ENCODE peak calls at places on chromosomes 7 and 10, in seven cellular contexts. One of them, this sample, is unnamed.

GRCh38 chr10:99329891-99330674 is 927 bp downstream of the CNNM1 start:
- DNase-seq in lower leg skin: no peak
- DNase-seq in astrocyte of the spinal cord: no peak
- DNase-seq in fibroblast of mammary gland: peak; percentile 7
- DNase-seq in heart left ventricle: no peak
- DNase-seq in neural progenitor cell: peak; percentile 66
- DNase-seq in AG04449: no peak
- DNase-seq in this sample: peak; percentile 68

GRCh38 chr7:104973909-104974415 is 40.0 kb upstream of the KMT2E start:
- DNase-seq in astrocyte of the spinal cord: peak; percentile 93
- DNase-seq in lower leg skin: no peak
- DNase-seq in heart left ventricle: no peak
- DNase-seq in neural progenitor cell: no peak
- DNase-seq in AG04449: no peak
- DNase-seq in fibroblast of mammary gland: peak; percentile 96
- DNase-seq in this sample: peak; percentile 83

GRCh38 chr7:47371733-47372368 is 210.1 kb downstream of the TNS3 start:
- DNase-seq in neural progenitor cell: no peak
- DNase-seq in lower leg skin: no peak
- DNase-seq in astrocyte of the spinal cord: peak; percentile 58
- DNase-seq in heart left ventricle: peak; percentile 90
- DNase-seq in AG04449: no peak
- DNase-seq in fibroblast of mammary gland: peak; percentile 47
- DNase-seq in this sample: no peak

GRCh38 chr10:74949843-74950765 is 123.7 kb downstream of the KAT6B start:
- DNase-seq in neural progenitor cell: no peak
- DNase-seq in fibroblast of mammary gland: no peak
- DNase-seq in AG04449: no peak
- DNase-seq in astrocyte of the spinal cord: no peak
- DNase-seq in heart left ventricle: no peak
- DNase-seq in lower leg skin: no peak
- DNase-seq in this sample: no peak

GRCh38 chr7:83148776-83149175 is 13.9 kb downstream of the PCLO start:
- DNase-seq in astrocyte of the spinal cord: peak; percentile 65
- DNase-seq in fibroblast of mammary gland: peak; percentile 14
- DNase-seq in lower leg skin: no peak
- DNase-seq in AG04449: no peak
- DNase-seq in neural progenitor cell: no peak
- DNase-seq in heart left ventricle: no peak
- DNase-seq in this sample: no peak

GRCh38 chr10:22320591-22321155 is at the start of gene BMI1:
- DNase-seq in neural progenitor cell: peak; percentile 90
- DNase-seq in AG04449: no peak
- DNase-seq in lower leg skin: peak; percentile 78
- DNase-seq in heart left ventricle: peak; percentile 86
- DNase-seq in astrocyte of the spinal cord: peak; percentile 73
- DNase-seq in fibroblast of mammary gland: peak; percentile 70
- DNase-seq in this sample: peak; percentile 99

GRCh38 chr10:63145782-63146181 is 12.7 kb downstream of the NRBF2 start:
- DNase-seq in astrocyte of the spinal cord: no peak
- DNase-seq in heart left ventricle: no peak
- DNase-seq in neural progenitor cell: no peak
- DNase-seq in lower leg skin: no peak
- DNase-seq in fibroblast of mammary gland: peak; percentile 57
- DNase-seq in AG04449: no peak
- DNase-seq in this sample: peak; percentile 68

GRCh38 chr10:127813290-127813689 is 76.3 kb downstream of the FOXI2 start:
- DNase-seq in AG04449: no peak
- DNase-seq in neural progenitor cell: peak; percentile 28
- DNase-seq in lower leg skin: no peak
- DNase-seq in heart left ventricle: no peak
- DNase-seq in astrocyte of the spinal cord: no peak
- DNase-seq in fibroblast of mammary gland: no peak
- DNase-seq in this sample: no peak

GRCh38 chr10:78411716-78412115 is 378.1 kb downstream of the RPS24 start:
- DNase-seq in fibroblast of mammary gland: no peak
- DNase-seq in lower leg skin: no peak
- DNase-seq in heart left ventricle: no peak
- DNase-seq in neural progenitor cell: no peak
- DNase-seq in AG04449: no peak
- DNase-seq in astrocyte of the spinal cord: no peak
- DNase-seq in this sample: no peak

GRCh38 chr10:5622586-5622985 is 43.8 kb downstream of the ASB13 start:
- DNase-seq in neural progenitor cell: no peak
- DNase-seq in astrocyte of the spinal cord: no peak
- DNase-seq in lower leg skin: no peak
- DNase-seq in heart left ventricle: no peak
- DNase-seq in AG04449: peak; percentile 38
- DNase-seq in fibroblast of mammary gland: no peak
- DNase-seq in this sample: no peak

GRCh38 chr10:5622186-5622585 is 44.2 kb downstream of the ASB13 start:
- DNase-seq in neural progenitor cell: no peak
- DNase-seq in fibroblast of mammary gland: no peak
- DNase-seq in astrocyte of the spinal cord: no peak
- DNase-seq in lower leg skin: no peak
- DNase-seq in AG04449: no peak
- DNase-seq in heart left ventricle: no peak
- DNase-seq in this sample: no peak

GRCh38 chr10:5620966-5621365 is 45.4 kb downstream of the ASB13 start:
- DNase-seq in AG04449: no peak
- DNase-seq in fibroblast of mammary gland: no peak
- DNase-seq in neural progenitor cell: no peak
- DNase-seq in astrocyte of the spinal cord: no peak
- DNase-seq in lower leg skin: no peak
- DNase-seq in heart left ventricle: no peak
- DNase-seq in this sample: peak; percentile 39

GRCh38 chr10:5624701-5625100 is 41.7 kb downstream of the ASB13 start:
- DNase-seq in neural progenitor cell: no peak
- DNase-seq in heart left ventricle: no peak
- DNase-seq in lower leg skin: no peak
- DNase-seq in fibroblast of mammary gland: no peak
- DNase-seq in astrocyte of the spinal cord: no peak
- DNase-seq in AG04449: no peak
- DNase-seq in this sample: no peak

DNA sequence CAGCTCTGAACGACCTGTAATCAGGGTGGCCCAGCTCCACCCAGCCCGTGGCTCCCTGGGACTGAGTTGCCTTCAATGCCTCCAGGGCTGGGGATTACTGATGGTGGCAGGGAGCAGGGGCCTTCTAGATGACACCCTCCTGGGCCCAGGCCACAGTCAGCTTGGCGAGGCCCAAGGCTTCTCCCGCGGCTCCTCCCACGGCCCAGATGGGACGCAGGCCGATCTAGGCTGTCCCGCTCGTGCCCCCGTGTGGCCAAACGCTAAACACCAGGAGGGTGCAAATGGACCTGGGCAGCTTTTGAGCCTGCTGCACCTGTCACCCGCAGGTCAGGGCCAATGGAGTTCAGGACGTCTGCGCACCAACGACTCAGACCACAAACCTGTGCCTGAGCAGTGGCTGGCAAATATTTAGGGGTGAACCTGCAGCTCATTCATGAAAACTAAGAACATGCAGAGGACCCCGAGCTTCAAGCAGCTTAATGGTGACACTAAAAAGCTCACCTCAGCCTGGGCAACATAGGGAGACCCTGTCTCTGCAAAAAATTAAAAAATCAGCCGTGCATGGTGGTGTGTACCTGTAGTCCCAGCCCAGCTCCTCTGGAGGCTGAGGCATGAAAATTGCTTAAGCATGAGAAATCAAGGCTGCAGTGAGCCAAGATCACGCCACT is 43.2 kb downstream of the ASB13 start:
- DNase-seq in neural progenitor cell: peak; percentile 93
- DNase-seq in astrocyte of the spinal cord: peak; percentile 79
- DNase-seq in fibroblast of mammary gland: peak; percentile 77
- DNase-seq in heart left ventricle: peak; percentile 94
- DNase-seq in AG04449: peak; percentile 21
- DNase-seq in lower leg skin: peak; percentile 75
- DNase-seq in this sample: peak; percentile 98
- TF ChIP-seq CTCF in neural progenitor cell: peak; percentile 94
- TF ChIP-seq CTCF in astrocyte of the spinal cord: peak; percentile 93
- TF ChIP-seq CTCF in fibroblast of mammary gland: peak; percentile 81
- TF ChIP-seq CTCF in heart left ventricle: peak; percentile 93
- TF ChIP-seq CTCF in AG04449: peak; percentile 96
- TF ChIP-seq CTCF in lower leg skin: no peak
- TF ChIP-seq CTCF in this sample: peak; percentile 90

GRCh38 chr7:100676501-100677306 is 3.2 kb downstream of the GNB2 start:
- DNase-seq in astrocyte of the spinal cord: no peak
- DNase-seq in neural progenitor cell: no peak
- DNase-seq in fibroblast of mammary gland: no peak
- DNase-seq in AG04449: no peak
- DNase-seq in heart left ventricle: peak; percentile 63
- DNase-seq in lower leg skin: no peak
- DNase-seq in this sample: peak; percentile 66
- H3K4me3 ChIP-seq in astrocyte of the spinal cord: peak overlapping the region; percentile 97
- H3K4me3 ChIP-seq in neural progenitor cell: peak overlapping the region; percentile 100
- H3K4me3 ChIP-seq in fibroblast of mammary gland: peak overlapping the region; percentile 24
- H3K4me3 ChIP-seq in AG04449: peak overlapping the region; percentile 81
- H3K4me3 ChIP-seq in heart left ventricle: peak overlapping the region; percentile 79
- H3K4me3 ChIP-seq in lower leg skin: no peak overlapping the region
- H3K4me3 ChIP-seq in this sample: peak overlapping the region; percentile 90

GRCh38 chr7:132092106-132092505 is 484.2 kb downstream of the PLXNA4 start:
- DNase-seq in heart left ventricle: no peak
- DNase-seq in astrocyte of the spinal cord: no peak
- DNase-seq in AG04449: no peak
- DNase-seq in lower leg skin: no peak
- DNase-seq in fibroblast of mammary gland: no peak
- DNase-seq in neural progenitor cell: no peak
- DNase-seq in this sample: no peak
- TF ChIP-seq CTCF in heart left ventricle: no peak
- TF ChIP-seq CTCF in astrocyte of the spinal cord: no peak
- TF ChIP-seq CTCF in AG04449: no peak
- TF ChIP-seq CTCF in lower leg skin: no peak
- TF ChIP-seq CTCF in fibroblast of mammary gland: no peak
- TF ChIP-seq CTCF in neural progenitor cell: no peak
- TF ChIP-seq CTCF in this sample: no peak

GRCh38 chr10:124890225-124890624 is 51.7 kb upstream of the ZRANB1 start:
- DNase-seq in neural progenitor cell: no peak
- DNase-seq in heart left ventricle: no peak
- DNase-seq in astrocyte of the spinal cord: no peak
- DNase-seq in lower leg skin: no peak
- DNase-seq in AG04449: no peak
- DNase-seq in fibroblast of mammary gland: no peak
- DNase-seq in this sample: no peak
- H3K4me3 ChIP-seq in neural progenitor cell: no peak overlapping the region
- H3K4me3 ChIP-seq in heart left ventricle: no peak overlapping the region
- H3K4me3 ChIP-seq in astrocyte of the spinal cord: no peak overlapping the region
- H3K4me3 ChIP-seq in lower leg skin: no peak overlapping the region
- H3K4me3 ChIP-seq in AG04449: no peak overlapping the region
- H3K4me3 ChIP-seq in fibroblast of mammary gland: no peak overlapping the region
- H3K4me3 ChIP-seq in this sample: no peak overlapping the region

GRCh38 chr10:29470843-29471482 is 163.8 kb downstream of the SVIL start:
- DNase-seq in heart left ventricle: no peak
- DNase-seq in astrocyte of the spinal cord: no peak
- DNase-seq in lower leg skin: no peak
- DNase-seq in fibroblast of mammary gland: no peak
- DNase-seq in AG04449: no peak
- DNase-seq in neural progenitor cell: no peak
- DNase-seq in this sample: no peak

GRCh38 chr10:29461042-29461441 is 172.2 kb downstream of the LYZL1 start:
- DNase-seq in AG04449: no peak
- DNase-seq in lower leg skin: no peak
- DNase-seq in heart left ventricle: no peak
- DNase-seq in astrocyte of the spinal cord: no peak
- DNase-seq in neural progenitor cell: no peak
- DNase-seq in fibroblast of mammary gland: no peak
- DNase-seq in this sample: no peak

GRCh38 chr10:29469481-29470354 is 165.1 kb downstream of the SVIL start:
- DNase-seq in AG04449: no peak
- DNase-seq in fibroblast of mammary gland: no peak
- DNase-seq in lower leg skin: no peak
- DNase-seq in neural progenitor cell: no peak
- DNase-seq in heart left ventricle: no peak
- DNase-seq in astrocyte of the spinal cord: no peak
- DNase-seq in this sample: no peak

GRCh38 chr10:29470355-29470705 is 164.4 kb downstream of the SVIL start:
- DNase-seq in astrocyte of the spinal cord: no peak
- DNase-seq in fibroblast of mammary gland: peak; percentile 19
- DNase-seq in neural progenitor cell: peak; percentile 69
- DNase-seq in lower leg skin: no peak
- DNase-seq in heart left ventricle: no peak
- DNase-seq in AG04449: no peak
- DNase-seq in this sample: no peak

GRCh38 chr10:29465384-29465783 is 169.4 kb downstream of the SVIL start:
- DNase-seq in heart left ventricle: no peak
- DNase-seq in neural progenitor cell: no peak
- DNase-seq in AG04449: no peak
- DNase-seq in fibroblast of mammary gland: no peak
- DNase-seq in lower leg skin: no peak
- DNase-seq in astrocyte of the spinal cord: no peak
- DNase-seq in this sample: no peak
- TF ChIP-seq CTCF in heart left ventricle: no peak
- TF ChIP-seq CTCF in neural progenitor cell: peak; percentile 47
- TF ChIP-seq CTCF in AG04449: peak; percentile 6
- TF ChIP-seq CTCF in fibroblast of mammary gland: peak; percentile 36
- TF ChIP-seq CTCF in lower leg skin: no peak
- TF ChIP-seq CTCF in astrocyte of the spinal cord: peak; percentile 39
- TF ChIP-seq CTCF in this sample: peak; percentile 28

GRCh38 chr10:132398566-132398991 is 1.6 kb downstream of the PWWP2B start:
- DNase-seq in fibroblast of mammary gland: no peak
- DNase-seq in lower leg skin: no peak
- DNase-seq in astrocyte of the spinal cord: no peak
- DNase-seq in AG04449: no peak
- DNase-seq in heart left ventricle: peak; percentile 55
- DNase-seq in neural progenitor cell: no peak
- DNase-seq in this sample: no peak
- H3K4me3 ChIP-seq in fibroblast of mammary gland: no peak overlapping the region
- H3K4me3 ChIP-seq in lower leg skin: no peak overlapping the region
- H3K4me3 ChIP-seq in astrocyte of the spinal cord: no peak overlapping the region
- H3K4me3 ChIP-seq in AG04449: peak overlapping the region; percentile 69
- H3K4me3 ChIP-seq in heart left ventricle: peak overlapping the region; percentile 95
- H3K4me3 ChIP-seq in neural progenitor cell: no peak overlapping the region
- H3K4me3 ChIP-seq in this sample: no peak overlapping the region

DNA sequence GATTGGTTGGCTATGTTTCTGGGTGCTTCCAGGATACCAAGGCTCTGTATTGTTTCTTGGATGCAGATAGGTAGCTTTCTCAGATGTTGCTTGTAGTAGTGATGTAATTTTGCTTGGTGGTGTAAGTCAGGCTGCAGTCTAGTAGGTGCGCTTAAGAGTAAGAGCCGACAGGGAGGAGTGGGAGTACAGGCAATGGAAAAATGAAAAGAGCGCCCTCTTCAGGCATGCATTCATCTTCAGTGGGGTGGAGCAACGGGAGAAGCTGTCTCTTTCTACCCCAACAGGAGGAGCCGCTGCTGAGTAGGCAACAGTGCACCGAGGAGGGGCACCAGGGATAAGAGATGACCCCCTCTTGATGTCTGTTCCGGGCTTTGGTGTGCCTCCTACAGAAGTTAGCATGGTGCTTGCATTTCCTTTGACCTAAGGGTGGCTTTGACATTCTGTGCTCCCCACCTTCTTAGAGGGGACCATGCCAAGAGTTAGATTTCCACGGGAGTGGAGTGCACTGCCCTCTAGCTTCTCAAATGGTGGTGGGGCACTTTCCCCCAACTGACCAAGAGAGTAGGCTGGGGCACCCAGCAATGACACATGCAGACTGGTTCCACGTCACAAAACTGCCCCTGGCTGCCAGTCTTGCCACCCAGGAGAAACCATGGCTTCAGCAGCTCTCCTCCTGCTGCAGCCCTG is 56.1 kb downstream of the ZNF783 start:
- DNase-seq in fibroblast of mammary gland: no peak
- DNase-seq in astrocyte of the spinal cord: no peak
- DNase-seq in lower leg skin: no peak
- DNase-seq in neural progenitor cell: no peak
- DNase-seq in AG04449: no peak
- DNase-seq in heart left ventricle: no peak
- DNase-seq in this sample: no peak
- TF ChIP-seq CTCF in fibroblast of mammary gland: peak; percentile 13
- TF ChIP-seq CTCF in astrocyte of the spinal cord: no peak
- TF ChIP-seq CTCF in lower leg skin: no peak
- TF ChIP-seq CTCF in neural progenitor cell: peak; percentile 24
- TF ChIP-seq CTCF in AG04449: no peak
- TF ChIP-seq CTCF in heart left ventricle: no peak
- TF ChIP-seq CTCF in this sample: peak; percentile 21

This sample was measured in osteoblast.